ENCODE peak calls at places on chromosomes 5 and 9, in eight cellular contexts. One of them, this sample, is unnamed. For H3K9me3, the result is how much of the 10 kb centered on the place peaks cover.

GRCh38 chr9:86599565-86599964 is 245.4 kb upstream of the TUT7 start:
- DNase-seq in aorta: no peak
- DNase-seq in heart right ventricle: no peak
- DNase-seq in effector memory CD4-positive, alpha-beta T cell: no peak
- DNase-seq in pancreas: no peak
- DNase-seq in PC-9: no peak
- DNase-seq in IMR-90: no peak
- DNase-seq in neural progenitor cell: no peak
- DNase-seq in this sample: no peak

GRCh38 chr5:122704247-122705036 is 70.4 kb upstream of the SNX2 start:
- DNase-seq in PC-9: no peak
- DNase-seq in neural progenitor cell: peak
- DNase-seq in heart right ventricle: no peak
- DNase-seq in IMR-90: peak
- DNase-seq in effector memory CD4-positive, alpha-beta T cell: no peak
- DNase-seq in aorta: no peak
- DNase-seq in pancreas: no peak
- DNase-seq in this sample: no peak

GRCh38 chr5:81172710-81173109 is 60.4 kb upstream of the CKMT2 start:
- DNase-seq in aorta: no peak
- DNase-seq in PC-9: no peak
- DNase-seq in neural progenitor cell: no peak
- DNase-seq in IMR-90: peak
- DNase-seq in effector memory CD4-positive, alpha-beta T cell: no peak
- DNase-seq in heart right ventricle: no peak
- DNase-seq in pancreas: no peak
- DNase-seq in this sample: no peak

GRCh38 chr9:32931129-32931528 is 70.3 kb downstream of the APTX start:
- DNase-seq in neural progenitor cell: no peak
- DNase-seq in pancreas: no peak
- DNase-seq in aorta: no peak
- DNase-seq in heart right ventricle: no peak
- DNase-seq in IMR-90: no peak
- DNase-seq in PC-9: no peak
- DNase-seq in effector memory CD4-positive, alpha-beta T cell: no peak
- DNase-seq in this sample: no peak

GRCh38 chr5:10030219-10030831 is 219.4 kb downstream of the ATPSCKMT start:
- DNase-seq in pancreas: no peak
- DNase-seq in heart right ventricle: no peak
- DNase-seq in aorta: no peak
- DNase-seq in IMR-90: peak
- DNase-seq in effector memory CD4-positive, alpha-beta T cell: no peak
- DNase-seq in PC-9: no peak
- DNase-seq in neural progenitor cell: peak
- DNase-seq in this sample: no peak

GRCh38 chr5:125367702-125368101 is 621.3 kb upstream of the ZNF608 start:
- DNase-seq in heart right ventricle: no peak
- DNase-seq in aorta: no peak
- DNase-seq in neural progenitor cell: no peak
- DNase-seq in effector memory CD4-positive, alpha-beta T cell: no peak
- DNase-seq in pancreas: no peak
- DNase-seq in IMR-90: no peak
- DNase-seq in PC-9: no peak
- DNase-seq in this sample: no peak

GRCh38 chr9:70534058-70534457 is 119.6 kb upstream of the KLF9 start:
- DNase-seq in pancreas: no peak
- DNase-seq in neural progenitor cell: no peak
- DNase-seq in effector memory CD4-positive, alpha-beta T cell: no peak
- DNase-seq in heart right ventricle: no peak
- DNase-seq in aorta: no peak
- DNase-seq in PC-9: no peak
- DNase-seq in IMR-90: peak
- DNase-seq in this sample: no peak

GRCh38 chr5:29197636-29198035 is 1995.8 kb upstream of the CDH6 start:
- DNase-seq in heart right ventricle: no peak
- DNase-seq in aorta: no peak
- DNase-seq in PC-9: no peak
- DNase-seq in neural progenitor cell: no peak
- DNase-seq in pancreas: no peak
- DNase-seq in effector memory CD4-positive, alpha-beta T cell: no peak
- DNase-seq in IMR-90: no peak
- DNase-seq in this sample: no peak

GRCh38 chr9:14960881-14961280 is 50.7 kb upstream of the FREM1 start:
- DNase-seq in neural progenitor cell: no peak
- DNase-seq in pancreas: no peak
- DNase-seq in IMR-90: no peak
- DNase-seq in PC-9: no peak
- DNase-seq in aorta: no peak
- DNase-seq in effector memory CD4-positive, alpha-beta T cell: no peak
- DNase-seq in heart right ventricle: no peak
- DNase-seq in this sample: no peak

GRCh38 chr9:98228392-98229089 is 26.9 kb downstream of the TBC1D2 start:
- DNase-seq in neural progenitor cell: no peak
- DNase-seq in aorta: peak
- DNase-seq in IMR-90: no peak
- DNase-seq in pancreas: no peak
- DNase-seq in effector memory CD4-positive, alpha-beta T cell: no peak
- DNase-seq in PC-9: no peak
- DNase-seq in heart right ventricle: no peak
- DNase-seq in this sample: no peak

GRCh38 chr5:83222906-83223305 is 145.6 kb downstream of the XRCC4 start:
- DNase-seq in effector memory CD4-positive, alpha-beta T cell: no peak
- DNase-seq in neural progenitor cell: no peak
- DNase-seq in aorta: no peak
- DNase-seq in PC-9: no peak
- DNase-seq in heart right ventricle: no peak
- DNase-seq in IMR-90: no peak
- DNase-seq in pancreas: no peak
- DNase-seq in this sample: no peak

GRCh38 chr5:126506079-126506478 is 82.9 kb downstream of the GRAMD2B start:
- DNase-seq in heart right ventricle: no peak
- DNase-seq in IMR-90: no peak
- DNase-seq in aorta: no peak
- DNase-seq in PC-9: no peak
- DNase-seq in effector memory CD4-positive, alpha-beta T cell: no peak
- DNase-seq in pancreas: no peak
- DNase-seq in neural progenitor cell: no peak
- DNase-seq in this sample: no peak

GRCh38 chr5:95178046-95178651 is 106.7 kb downstream of the MCTP1 start:
- DNase-seq in pancreas: no peak
- DNase-seq in effector memory CD4-positive, alpha-beta T cell: no peak
- DNase-seq in PC-9: no peak
- DNase-seq in neural progenitor cell: peak
- DNase-seq in IMR-90: no peak
- DNase-seq in aorta: no peak
- DNase-seq in heart right ventricle: no peak
- DNase-seq in this sample: no peak

GRCh38 chr5:115810776-115811175 is 5.7 kb downstream of the CDO1 start:
- DNase-seq in pancreas: no peak
- DNase-seq in heart right ventricle: no peak
- DNase-seq in neural progenitor cell: no peak
- DNase-seq in effector memory CD4-positive, alpha-beta T cell: no peak
- DNase-seq in IMR-90: peak
- DNase-seq in PC-9: no peak
- DNase-seq in aorta: no peak
- DNase-seq in this sample: no peak

GRCh38 chr5:142720561-142721275 is 34.8 kb upstream of the FGF1 start:
- DNase-seq in effector memory CD4-positive, alpha-beta T cell: no peak
- DNase-seq in heart right ventricle: peak
- DNase-seq in IMR-90: peak
- DNase-seq in pancreas: peak
- DNase-seq in aorta: peak
- DNase-seq in neural progenitor cell: no peak
- DNase-seq in PC-9: peak
- DNase-seq in this sample: no peak

GRCh38 chr5:77492653-77493000 is 511 bp upstream of the WDR41 start:
- DNase-seq in PC-9: no peak
- DNase-seq in effector memory CD4-positive, alpha-beta T cell: no peak
- DNase-seq in heart right ventricle: no peak
- DNase-seq in aorta: no peak
- DNase-seq in neural progenitor cell: no peak
- DNase-seq in pancreas: no peak
- DNase-seq in IMR-90: no peak
- DNase-seq in this sample: no peak
- H3K4me3 ChIP-seq in PC-9: peak
- H3K4me3 ChIP-seq in effector memory CD4-positive, alpha-beta T cell: peak
- H3K4me3 ChIP-seq in heart right ventricle: peak
- H3K4me3 ChIP-seq in aorta: no peak
- H3K4me3 ChIP-seq in neural progenitor cell: peak
- H3K4me3 ChIP-seq in pancreas: peak
- H3K4me3 ChIP-seq in IMR-90: peak
- H3K4me3 ChIP-seq in this sample: peak

DNA sequence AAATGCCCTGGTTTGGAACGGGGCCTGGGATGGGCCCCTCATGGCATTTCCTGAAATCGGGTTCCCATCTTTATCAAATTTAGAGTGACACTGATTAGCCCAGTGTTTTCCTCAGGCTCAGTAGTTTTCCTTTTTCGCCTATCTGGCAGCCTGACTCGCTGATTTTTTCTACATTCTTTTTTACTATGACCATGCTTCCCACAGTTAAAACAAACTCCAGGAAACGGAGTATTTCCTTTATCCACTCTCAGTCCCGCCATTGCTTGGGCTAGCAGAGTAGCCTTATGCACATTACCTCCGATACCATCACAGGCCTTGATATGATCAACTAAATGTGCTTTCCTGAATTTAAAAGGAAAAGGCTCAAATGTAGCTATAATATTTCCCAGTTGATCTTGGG is 5.5 kb downstream of the OR1Q1 start:
- DNase-seq in neural progenitor cell: no peak
- DNase-seq in effector memory CD4-positive, alpha-beta T cell: no peak
- DNase-seq in aorta: no peak
- DNase-seq in IMR-90: no peak
- DNase-seq in pancreas: no peak
- DNase-seq in heart right ventricle: no peak
- DNase-seq in PC-9: no peak
- DNase-seq in this sample: no peak
- H3K9me3 ChIP-seq in neural progenitor cell: under half
- H3K9me3 ChIP-seq in effector memory CD4-positive, alpha-beta T cell: under half
- H3K9me3 ChIP-seq in aorta: under half
- H3K9me3 ChIP-seq in IMR-90: under half
- H3K9me3 ChIP-seq in pancreas: under half
- H3K9me3 ChIP-seq in heart right ventricle: under half
- H3K9me3 ChIP-seq in PC-9: under half
- H3K9me3 ChIP-seq in this sample: under half

GRCh38 chr5:134092875-134093274 is 21.6 kb upstream of the TCF7 start:
- DNase-seq in aorta: no peak
- DNase-seq in effector memory CD4-positive, alpha-beta T cell: no peak
- DNase-seq in IMR-90: peak
- DNase-seq in PC-9: peak
- DNase-seq in pancreas: no peak
- DNase-seq in heart right ventricle: no peak
- DNase-seq in neural progenitor cell: no peak
- DNase-seq in this sample: no peak

GRCh38 chr5:134088291-134088690 is 26.2 kb upstream of the TCF7 start:
- DNase-seq in heart right ventricle: no peak
- DNase-seq in neural progenitor cell: no peak
- DNase-seq in PC-9: no peak
- DNase-seq in IMR-90: no peak
- DNase-seq in pancreas: no peak
- DNase-seq in effector memory CD4-positive, alpha-beta T cell: no peak
- DNase-seq in aorta: no peak
- DNase-seq in this sample: no peak

GRCh38 chr5:134091626-134092121 is 22.8 kb upstream of the TCF7 start:
- DNase-seq in neural progenitor cell: no peak
- DNase-seq in aorta: peak
- DNase-seq in effector memory CD4-positive, alpha-beta T cell: no peak
- DNase-seq in heart right ventricle: no peak
- DNase-seq in IMR-90: no peak
- DNase-seq in PC-9: no peak
- DNase-seq in pancreas: no peak
- DNase-seq in this sample: no peak

GRCh38 chr5:134088994-134089560 is 25.4 kb upstream of the TCF7 start:
- DNase-seq in effector memory CD4-positive, alpha-beta T cell: no peak
- DNase-seq in aorta: no peak
- DNase-seq in IMR-90: no peak
- DNase-seq in PC-9: no peak
- DNase-seq in pancreas: no peak
- DNase-seq in heart right ventricle: no peak
- DNase-seq in neural progenitor cell: no peak
- DNase-seq in this sample: no peak

DNA sequence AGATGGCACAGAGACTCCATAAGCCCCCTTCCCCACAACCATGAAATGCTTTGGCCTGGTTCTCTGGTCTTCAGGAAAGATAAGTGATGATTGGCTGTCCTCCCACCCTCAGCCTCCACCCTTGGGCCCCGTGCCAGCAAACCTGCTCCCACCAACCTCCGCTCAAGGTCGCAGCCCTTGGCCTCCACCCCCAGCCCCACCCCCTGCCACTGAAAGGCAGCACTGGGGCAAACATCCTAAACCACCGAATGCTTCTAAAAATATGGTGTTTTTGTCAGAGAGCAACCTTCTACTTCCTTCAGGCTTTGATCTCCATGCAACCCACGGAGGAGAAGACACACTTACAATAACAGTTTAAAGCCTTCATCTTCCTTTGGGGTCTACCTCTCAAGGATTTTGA is 24.0 kb upstream of the TCF7 start:
- DNase-seq in heart right ventricle: no peak
- DNase-seq in aorta: peak
- DNase-seq in effector memory CD4-positive, alpha-beta T cell: no peak
- DNase-seq in IMR-90: no peak
- DNase-seq in pancreas: no peak
- DNase-seq in neural progenitor cell: no peak
- DNase-seq in PC-9: no peak
- DNase-seq in this sample: no peak
- H3K27ac ChIP-seq in heart right ventricle: no peak
- H3K27ac ChIP-seq in aorta: no peak
- H3K27ac ChIP-seq in effector memory CD4-positive, alpha-beta T cell: peak
- H3K27ac ChIP-seq in IMR-90: no peak
- H3K27ac ChIP-seq in pancreas: no peak
- H3K27ac ChIP-seq in neural progenitor cell: no peak
- H3K27ac ChIP-seq in PC-9: peak
- H3K27ac ChIP-seq in this sample: no peak

DNA sequence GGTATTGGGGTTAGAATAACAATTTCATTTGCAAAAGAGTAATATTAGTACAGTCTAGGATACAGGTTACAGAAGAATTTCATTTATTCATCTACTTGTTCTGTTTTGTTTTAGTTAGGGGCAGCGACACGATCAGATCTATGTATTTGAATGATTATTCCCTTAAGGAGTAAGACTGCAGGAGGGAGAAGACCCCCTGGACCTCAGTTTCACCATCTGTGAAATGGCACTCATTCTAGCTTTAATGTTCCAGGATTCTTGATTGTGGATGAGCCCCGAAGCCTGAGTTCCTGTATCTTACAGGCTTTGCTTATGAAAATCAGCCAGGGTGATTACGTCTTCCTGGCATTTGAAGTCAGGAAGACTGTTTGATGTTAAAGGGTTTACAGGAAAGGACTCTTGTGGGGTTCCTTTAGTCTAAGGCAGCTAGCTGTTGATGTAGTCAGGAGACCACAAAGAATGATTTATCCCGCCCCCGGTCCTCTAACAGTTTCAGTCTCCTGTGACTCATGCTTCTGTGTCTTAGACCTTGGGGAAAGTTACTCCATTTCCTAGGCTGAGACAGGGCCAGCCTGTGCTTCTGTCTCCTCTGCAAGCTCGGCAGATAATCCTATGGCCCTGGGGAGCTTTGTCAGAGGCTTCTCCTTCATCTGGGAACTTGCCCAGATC is 11.5 kb downstream of the SMIM3 start:
- DNase-seq in neural progenitor cell: peak
- DNase-seq in IMR-90: peak
- DNase-seq in aorta: no peak
- DNase-seq in PC-9: peak
- DNase-seq in pancreas: no peak
- DNase-seq in heart right ventricle: no peak
- DNase-seq in effector memory CD4-positive, alpha-beta T cell: peak
- DNase-seq in this sample: no peak
- H3K4me3 ChIP-seq in neural progenitor cell: no peak
- H3K4me3 ChIP-seq in IMR-90: no peak
- H3K4me3 ChIP-seq in aorta: no peak
- H3K4me3 ChIP-seq in PC-9: no peak
- H3K4me3 ChIP-seq in pancreas: no peak
- H3K4me3 ChIP-seq in heart right ventricle: no peak
- H3K4me3 ChIP-seq in effector memory CD4-positive, alpha-beta T cell: no peak
- H3K4me3 ChIP-seq in this sample: no peak